ENCODE peak calls at places on chromosomes 16 and 17, in eight cellular contexts. A is CD8-positive, alpha-beta T cell; M is heart left ventricle; T is lung; D is sigmoid colon; H is effector memory CD4-positive, alpha-beta T cell; X is thoracic aorta; V is MM.1S. J is an unnamed sample.
A peak's percentile ranks its signal among the peaks of the same experiment; 100 is the strongest.

GRCh38 chr17:67713169-67713568 is 4.6 kb upstream of the NOL11 start:
- DNase-seq in A (no peak), M (no peak), T (no peak), D (no peak), H (no peak), X (no peak), V (no peak), J (no peak)

GRCh38 chr16:21324267-21324666 is 46.2 kb upstream of the CRYM start:
- DNase-seq in A (no peak), M (no peak), T (no peak), D (no peak), H (no peak), X (no peak), V (peak; percentile 76), J (no peak)

GRCh38 chr16:85125570-85126382 is 13.5 kb upstream of the CIBAR2 start:
- DNase-seq in A (no peak), M (peak; percentile 84), T (no peak), D (no peak), H (no peak), X (no peak), V (no peak), J (no peak)

GRCh38 chr16:53166099-53166498 is 111.3 kb downstream of the CHD9 start:
- DNase-seq in A (no peak), M (no peak), T (no peak), D (no peak), H (no peak), X (no peak), V (no peak), J (no peak)

GRCh38 chr16:68310441-68311315 is at the start of the genes PRMT7 and SLC7A6OS:
- DNase-seq in A (peak; percentile 89), M (peak; percentile 92), T (peak; percentile 92), D (peak; percentile 93), H (peak; percentile 89), X (peak; percentile 53), V (peak; percentile 96), J (peak; percentile 91)

GRCh38 chr16:85396879-85397871 is 215.9 kb upstream of the GSE1 start:
- DNase-seq in A (no peak), M (peak; percentile 22), T (no peak), D (peak; percentile 65), H (no peak), X (no peak), V (no peak), J (no peak)

GRCh38 chr17:72175787-72176515 is 55.1 kb downstream of the SOX9 start:
- DNase-seq in A (no peak), M (peak; percentile 56), T (no peak), D (no peak), H (no peak), X (no peak), V (no peak), J (no peak)

GRCh38 chr16:85401370-85401916 is 211.7 kb upstream of the GSE1 start:
- DNase-seq in A (no peak), M (peak; percentile 24), T (no peak), D (peak; percentile 58), H (no peak), X (no peak), V (no peak), J (no peak)

GRCh38 chr17:78933025-78933958 is 8.1 kb upstream of the TIMP2 start:
- DNase-seq in A (peak; percentile 34), M (peak; percentile 82), T (peak; percentile 43), D (peak; percentile 88), H (peak; percentile 20), X (peak; percentile 44), V (peak; percentile 95), J (peak; percentile 69)

GRCh38 chr17:20068445-20068844 is 59.3 kb downstream of the SPECC1 start:
- DNase-seq in A (no peak), M (no peak), T (no peak), D (no peak), H (no peak), X (no peak), V (no peak), J (no peak)

GRCh38 chr16:89899879-89900481 is 18.7 kb upstream of the MC1R start:
- DNase-seq in A (no peak), M (no peak), T (no peak), D (no peak), H (no peak), X (no peak), V (no peak), J (no peak)

GRCh38 chr17:77916771-77917481 is 41.6 kb upstream of the TNRC6C start:
- DNase-seq in A (no peak), M (no peak), T (no peak), D (peak; percentile 63), H (no peak), X (no peak), V (peak; percentile 25), J (no peak)

GRCh38 chr16:81315271-81316175 is 761 bp downstream of the GAN start:
- DNase-seq in A (peak; percentile 46), M (peak; percentile 65), T (peak; percentile 51), D (peak; percentile 79), H (peak; percentile 12), X (peak; percentile 9), V (peak; percentile 26), J (peak; percentile 36)

GRCh38 chr17:67718325-67718941 is 697 bp downstream of the NOL11 start:
- DNase-seq in A (no peak), M (no peak), T (no peak), D (no peak), H (no peak), X (no peak), V (peak; percentile 34), J (no peak)

GRCh38 chr16:4661661-4662060 is 31.7 kb upstream of the NUDT16L1 start:
- DNase-seq in A (no peak), M (no peak), T (peak; percentile 56), D (no peak), H (no peak), X (no peak), V (no peak), J (no peak)

GRCh38 chr16:25747160-25747758 is 55.5 kb downstream of the HS3ST4 start:
- DNase-seq in A (no peak), M (no peak), T (no peak), D (no peak), H (no peak), X (no peak), V (peak; percentile 26), J (no peak)

GRCh38 chr17:17379197-17379991 is 76.2 kb downstream of the NT5M start:
- DNase-seq in A (no peak), M (no peak), T (no peak), D (no peak), H (no peak), X (no peak), V (no peak), J (no peak)

GRCh38 chr16:81036751-81037350 is 1.2 kb downstream of the ATMIN start:
- DNase-seq in A (no peak), M (peak; percentile 34), T (no peak), D (no peak), H (no peak), X (no peak), V (no peak), J (no peak)

GRCh38 chr17:40445769-40446468 is 2.7 kb downstream of the IGFBP4 start:
- DNase-seq in A (no peak), M (no peak), T (no peak), D (no peak), H (no peak), X (no peak), V (no peak), J (no peak)
- H3K4me3 ChIP-seq in A (no peak overlapping the region), M (peak overlapping the region; percentile 92), T (peak overlapping the region; percentile 77), D (peak overlapping the region; percentile 79), H (no peak overlapping the region), X (peak overlapping the region; percentile 83), V (no peak overlapping the region), J (peak overlapping the region; percentile 1)

DNA sequence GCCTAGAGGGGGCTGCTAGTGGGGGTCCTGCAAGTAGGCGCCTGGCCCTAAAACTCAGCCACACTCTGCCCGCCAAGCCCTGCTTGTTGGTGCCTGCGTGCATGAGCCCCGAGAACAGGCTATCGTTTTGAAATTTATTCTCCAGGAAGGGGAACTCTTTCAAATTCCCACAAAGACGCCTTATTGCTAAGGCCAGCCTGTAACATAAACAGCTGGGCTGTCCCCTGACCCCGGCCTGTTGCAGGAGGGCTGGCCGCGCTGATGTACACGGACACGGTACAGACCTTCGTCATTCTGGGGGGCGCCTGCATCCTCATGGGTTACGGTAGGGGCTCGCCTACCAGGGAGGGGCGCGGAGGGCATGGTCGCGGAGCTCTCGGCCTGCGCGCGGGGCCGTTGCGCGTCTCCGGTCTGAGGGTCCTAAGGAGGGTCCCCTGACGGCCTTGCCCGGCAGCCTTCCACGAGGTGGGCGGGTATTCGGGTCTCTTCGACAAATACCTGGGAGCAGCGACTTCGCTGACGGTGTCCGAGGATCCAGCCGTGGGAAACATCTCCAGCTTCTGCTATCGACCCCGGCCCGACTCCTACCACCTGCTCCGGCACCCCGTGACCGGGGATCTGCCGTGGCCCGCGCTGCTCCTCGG is 4.3 kb downstream of the SLC5A2 start:
- DNase-seq in A (no peak), M (no peak), T (no peak), D (no peak), H (no peak), X (no peak), V (no peak), J (peak; percentile 42)
- H3K27me3 ChIP-seq in A (no peaks in the 10 kb centered on the region), M (peaks cover 12% of the 10 kb centered on the region), T (no peaks in the 10 kb centered on the region), D (peaks cover 33% of the 10 kb centered on the region), H (no peaks in the 10 kb centered on the region), X (no peaks in the 10 kb centered on the region), V (peaks cover 9% of the 10 kb centered on the region), J (no peaks in the 10 kb centered on the region)

GRCh38 chr16:70680495-70681381 is 5.1 kb downstream of the MTSS2 start:
- DNase-seq in A (no peak), M (no peak), T (no peak), D (no peak), H (no peak), X (no peak), V (no peak), J (no peak)

GRCh38 chr16:70681382-70682238 is 4.2 kb downstream of the MTSS2 start:
- DNase-seq in A (no peak), M (peak; percentile 36), T (no peak), D (no peak), H (no peak), X (no peak), V (no peak), J (no peak)

GRCh38 chr16:70684146-70685060 is 1.4 kb downstream of the MTSS2 start:
- DNase-seq in A (no peak), M (peak; percentile 49), T (no peak), D (no peak), H (no peak), X (no peak), V (no peak), J (no peak)

GRCh38 chr16:70683146-70683944 is 2.5 kb downstream of the MTSS2 start:
- DNase-seq in A (no peak), M (no peak), T (no peak), D (no peak), H (no peak), X (no peak), V (no peak), J (peak; percentile 10)

GRCh38 chr16:70682239-70683145 is 3.4 kb downstream of the MTSS2 start:
- DNase-seq in A (no peak), M (peak; percentile 24), T (no peak), D (no peak), H (no peak), X (no peak), V (no peak), J (no peak)
- H3K27ac ChIP-seq in A (no peak overlapping the region), M (peak overlapping the region; percentile 46), T (no peak overlapping the region), D (peak overlapping the region; percentile 99), H (no peak overlapping the region), X (peak overlapping the region; percentile 73), V (no peak overlapping the region), J (no peak overlapping the region)

DNA sequence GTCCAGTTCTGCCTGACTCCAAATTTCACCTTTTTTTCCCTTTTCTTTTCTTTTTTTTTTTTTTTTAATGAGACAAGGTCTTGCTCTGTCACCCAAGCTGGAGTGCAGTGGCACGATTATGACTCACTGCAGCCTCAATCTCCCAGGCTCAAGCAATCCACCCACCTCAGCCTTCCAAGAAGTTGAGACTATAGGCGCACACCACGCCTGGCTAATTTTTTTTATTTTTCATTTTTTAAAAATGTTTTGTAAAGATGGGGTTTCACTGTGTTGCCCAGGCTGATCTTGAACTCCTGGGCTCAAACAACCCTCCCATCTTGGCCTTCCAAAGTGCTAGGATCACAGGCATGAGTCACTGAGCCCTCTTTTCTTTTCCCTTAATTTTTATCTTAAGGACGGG is 33.4 kb upstream of the RBBP6 start:
- DNase-seq in A (no peak), M (no peak), T (no peak), D (no peak), H (no peak), X (no peak), V (no peak), J (no peak)
- H3K4me3 ChIP-seq in A (no peak overlapping the region), M (no peak overlapping the region), T (no peak overlapping the region), D (no peak overlapping the region), H (no peak overlapping the region), X (no peak overlapping the region), V (no peak overlapping the region), J (no peak overlapping the region)